ENCODE peak calls at places on chromosomes 2 and 18, in six cellular contexts. X, G, M, O, U and Z are unnamed samples.

GRCh38 chr2:189829092-189829843 is 45.0 kb downstream of the PMS1 start:
- DNase-seq in M (no peak), X (peak; percentile 35), G (no peak), U (no peak), O (peak; percentile 13), Z (peak; percentile 16)

GRCh38 chr2:127324635-127325034 is 30.7 kb upstream of the ERCC3 start:
- DNase-seq in U (no peak), M (no peak), X (peak; percentile 77), O (peak; percentile 49), G (peak; percentile 80), Z (peak; percentile 75)

GRCh38 chr2:11348209-11348749 is 3.8 kb upstream of the ROCK2 start:
- DNase-seq in X (no peak), G (no peak), O (no peak), M (no peak), U (no peak), Z (no peak)

GRCh38 chr2:66171530-66171929 is 263.4 kb upstream of the MEIS1 start:
- DNase-seq in G (no peak), M (no peak), X (no peak), O (no peak), U (no peak), Z (no peak)

GRCh38 chr18:45877403-45877802 is 51.9 kb downstream of the SIGLEC15 start:
- DNase-seq in G (no peak), X (no peak), O (no peak), U (no peak), M (no peak), Z (no peak)

GRCh38 chr2:145141981-145142380 is 622.1 kb upstream of the ZEB2 start:
- DNase-seq in M (no peak), G (no peak), X (no peak), U (no peak), O (no peak), Z (no peak)

GRCh38 chr18:9838144-9838877 is 47.5 kb upstream of the TXNDC2 start:
- DNase-seq in X (no peak), O (no peak), U (peak; percentile 62), M (peak; percentile 95), G (peak; percentile 35), Z (no peak)

GRCh38 chr2:27569398-27569797 is 13.4 kb upstream of the ZNF512 start:
- DNase-seq in G (no peak), M (no peak), O (no peak), X (peak; percentile 66), U (no peak), Z (peak; percentile 84)

GRCh38 chr2:238104521-238105311 is 4.6 kb downstream of the ESPNL start:
- DNase-seq in O (no peak), G (no peak), U (peak; percentile 45), X (no peak), M (peak; percentile 45), Z (no peak)

GRCh38 chr2:217559084-217559483 is 443.7 kb downstream of the TNS1 start:
- DNase-seq in M (no peak), O (no peak), X (no peak), U (no peak), G (no peak), Z (no peak)

GRCh38 chr2:238104071-238104511 is 4.0 kb downstream of the ESPNL start:
- DNase-seq in M (peak; percentile 31), G (no peak), O (no peak), U (peak; percentile 42), X (no peak), Z (no peak)

GRCh38 chr18:66523219-66523991 is 80.5 kb downstream of the CDH19 start:
- DNase-seq in G (no peak), M (no peak), U (no peak), X (no peak), O (no peak), Z (no peak)

GRCh38 chr18:2971741-2972552 is 41.0 kb downstream of the LPIN2 start:
- DNase-seq in U (no peak), M (no peak), G (no peak), O (no peak), X (no peak), Z (no peak)

GRCh38 chr2:9653485-9654271 is 22.9 kb upstream of the YWHAQ start:
- DNase-seq in O (no peak), M (no peak), U (no peak), X (no peak), G (no peak), Z (no peak)

GRCh38 chr2:159903404-159904126 is 105.6 kb upstream of the CD302 start:
- DNase-seq in O (no peak), X (peak; percentile 32), G (peak; percentile 14), M (no peak), U (no peak), Z (peak; percentile 87)

GRCh38 chr2:77608510-77608909 is 86.3 kb upstream of the LRRTM4 start:
- DNase-seq in O (no peak), M (no peak), G (no peak), X (no peak), U (no peak), Z (no peak)

GRCh38 chr18:77811510-77811909 is 561.9 kb downstream of the GALR1 start:
- DNase-seq in M (no peak), U (no peak), X (no peak), G (no peak), O (peak; percentile 20), Z (no peak)

GRCh38 chr2:138275881-138276280 is 225.7 kb upstream of the SPOPL start:
- DNase-seq in O (peak; percentile 60), M (no peak), G (no peak), X (peak; percentile 26), U (no peak), Z (peak; percentile 69)

GRCh38 chr2:164896634-164897033 is 55.0 kb upstream of the COBLL1 start:
- DNase-seq in U (no peak), M (no peak), G (peak; percentile 60), X (peak; percentile 60), O (peak; percentile 86), Z (peak; percentile 85)

GRCh38 chr2:117856415-117857210 is 42.1 kb downstream of the DDX18 start:
- DNase-seq in U (no peak), O (peak; percentile 89), M (no peak), G (peak; percentile 95), X (peak; percentile 88), Z (peak; percentile 96)

GRCh38 chr2:138059967-138060635 is 95.8 kb downstream of the HNMT start:
- DNase-seq in M (no peak), G (peak; percentile 94), X (peak; percentile 75), U (no peak), O (peak; percentile 95), Z (peak; percentile 90)

GRCh38 chr2:169285528-169285927 is 76.8 kb downstream of the LRP2 start:
- DNase-seq in U (no peak), X (no peak), O (no peak), G (no peak), M (peak; percentile 62), Z (no peak)

GRCh38 chr18:77702686-77703085 is 453.0 kb downstream of the GALR1 start:
- DNase-seq in G (peak; percentile 10), O (peak; percentile 29), U (no peak), M (peak; percentile 73), X (peak; percentile 5), Z (no peak)

GRCh38 chr2:98886066-98886554 is 49.9 kb downstream of the CRACDL start:
- DNase-seq in G (no peak), O (no peak), U (no peak), M (no peak), X (no peak), Z (no peak)

GRCh38 chr2:46690825-46691224 is 211.5 kb downstream of the TMEM247 start:
- DNase-seq in G (peak; percentile 84), U (no peak), M (no peak), X (peak; percentile 87), O (no peak), Z (no peak)

GRCh38 chr2:15142069-15142689 is 419.0 kb downstream of the NBAS start:
- DNase-seq in U (no peak), X (peak; percentile 4), O (peak; percentile 67), M (no peak), G (peak; percentile 3), Z (no peak)

GRCh38 chr2:64609229-64609994 is 44.3 kb downstream of the SERTAD2 start:
- DNase-seq in X (peak; percentile 40), O (peak; percentile 49), M (peak; percentile 89), G (peak; percentile 62), U (no peak), Z (no peak)
- TF ChIP-seq CTCF in X (peak; percentile 2), O (no peak), M (peak; percentile 56), G (no peak), U (no peak), Z (no peak)

GRCh38 chr2:40751981-40752380 is 300.1 kb upstream of the SLC8A1 start:
- DNase-seq in U (no peak), X (peak; percentile 23), G (no peak), M (no peak), O (peak; percentile 20), Z (peak; percentile 30)

GRCh38 chr2:40741532-40741931 is 289.6 kb upstream of the SLC8A1 start:
- DNase-seq in U (no peak), O (peak; percentile 49), M (no peak), G (no peak), X (no peak), Z (no peak)

GRCh38 chr2:40740419-40740818 is 288.5 kb upstream of the SLC8A1 start:
- DNase-seq in O (peak; percentile 44), M (no peak), U (no peak), G (peak; percentile 22), X (peak; percentile 17), Z (no peak)

DNA sequence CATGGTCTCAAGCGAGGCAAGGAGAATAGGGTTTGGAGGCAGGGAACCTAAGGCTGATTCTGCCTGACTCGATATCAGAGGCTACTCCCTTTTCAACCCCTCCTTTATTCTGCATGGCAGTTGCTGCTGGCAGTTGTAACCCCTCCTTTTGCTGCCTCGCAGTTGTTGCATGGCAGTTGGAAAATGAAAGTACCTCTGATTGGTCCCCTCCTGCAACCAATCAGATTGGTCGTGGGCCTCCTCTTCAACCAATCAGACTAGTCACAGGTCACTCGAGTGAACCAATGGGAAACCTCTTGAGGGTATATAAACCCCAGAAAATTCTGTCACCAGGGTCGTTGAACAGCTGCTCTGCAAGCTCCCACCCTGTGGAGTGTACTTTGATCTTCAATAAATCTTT is 294.3 kb upstream of the SLC8A1 start:
- DNase-seq in O (no peak), U (no peak), X (no peak), G (peak; percentile 14), M (no peak), Z (no peak)
- H3K4me3 ChIP-seq in O (no peak overlapping the region), U (no peak overlapping the region), X (no peak overlapping the region), G (no peak overlapping the region), M (no peak overlapping the region), Z (no peak overlapping the region)

GRCh38 chr2:38336619-38337018 is 40.5 kb downstream of the ATL2 start:
- DNase-seq in M (no peak), X (no peak), O (no peak), G (no peak), U (no peak), Z (no peak)

GRCh38 chr2:38327580-38327979 is 49.5 kb downstream of the ATL2 start:
- DNase-seq in X (no peak), M (no peak), G (no peak), O (no peak), U (no peak), Z (no peak)

DNA sequence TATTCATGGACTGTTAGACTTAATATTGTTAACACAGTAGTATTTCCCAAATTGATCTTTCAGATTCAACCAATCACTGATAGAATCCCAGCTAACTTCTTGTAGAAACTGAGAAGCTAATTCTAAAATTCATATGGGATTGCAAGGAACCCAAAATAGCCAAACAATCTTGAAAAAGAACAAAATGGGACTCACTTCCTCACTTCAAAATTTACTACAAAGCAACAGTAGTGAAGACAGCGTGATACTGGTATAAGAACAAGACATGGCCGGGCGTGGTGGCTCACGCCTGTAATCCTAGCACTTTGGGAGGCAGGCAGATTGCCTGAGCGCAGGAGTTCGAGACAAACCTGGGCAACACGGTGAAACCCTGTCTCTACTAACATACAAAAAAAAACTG is 46.3 kb downstream of the ATL2 start:
- DNase-seq in M (no peak), O (no peak), U (no peak), X (no peak), G (no peak), Z (no peak)
- TF ChIP-seq CTCF in M (no peak), O (no peak), U (no peak), X (no peak), G (no peak), Z (no peak)

GRCh38 chr2:219418155-219418569 is at the start of gene DES:
- DNase-seq in X (no peak), O (peak; percentile 20), M (peak; percentile 66), U (no peak), G (no peak), Z (peak; percentile 46)
- H3K4me3 ChIP-seq in X (no peak within 1 kb of the TSS), O (no peak within 1 kb of the TSS), M (no peak within 1 kb of the TSS), U (peak within 1 kb of the TSS; percentile 32), G (no peak within 1 kb of the TSS), Z (no peak within 1 kb of the TSS)